ENCODE peak calls at places on chromosomes 12 and 14, in eight cellular contexts. One of them, this sample, is unnamed.

GRCh38 chr14:31930070-31930469 is 147.0 kb upstream of the ARHGAP5 start:
- DNase-seq in posterior vena cava: no peak
- DNase-seq in T-helper 1 cell: no peak
- DNase-seq in naive thymus-derived CD4-positive, alpha-beta T cell: no peak
- DNase-seq in A549: no peak
- DNase-seq in MV-4-11: no peak
- DNase-seq in cardiac muscle cell: no peak
- DNase-seq in amygdala: no peak
- DNase-seq in this sample: no peak

GRCh38 chr12:65533177-65533883 is 254.8 kb downstream of the MSRB3 start:
- DNase-seq in posterior vena cava: no peak
- DNase-seq in T-helper 1 cell: no peak
- DNase-seq in naive thymus-derived CD4-positive, alpha-beta T cell: no peak
- DNase-seq in A549: no peak
- DNase-seq in MV-4-11: peak; percentile 90
- DNase-seq in cardiac muscle cell: peak; percentile 22
- DNase-seq in amygdala: no peak
- DNase-seq in this sample: no peak

GRCh38 chr14:49203676-49204075 is 382.5 kb downstream of the RPS29 start:
- DNase-seq in posterior vena cava: no peak
- DNase-seq in T-helper 1 cell: no peak
- DNase-seq in naive thymus-derived CD4-positive, alpha-beta T cell: no peak
- DNase-seq in A549: no peak
- DNase-seq in MV-4-11: no peak
- DNase-seq in cardiac muscle cell: no peak
- DNase-seq in amygdala: no peak
- DNase-seq in this sample: no peak

GRCh38 chr14:55807059-55807499 is 227.1 kb downstream of the KTN1 start:
- DNase-seq in posterior vena cava: peak; percentile 90
- DNase-seq in T-helper 1 cell: peak; percentile 66
- DNase-seq in naive thymus-derived CD4-positive, alpha-beta T cell: peak; percentile 85
- DNase-seq in A549: peak; percentile 69
- DNase-seq in MV-4-11: no peak
- DNase-seq in cardiac muscle cell: peak; percentile 99
- DNase-seq in amygdala: no peak
- DNase-seq in this sample: peak; percentile 88

GRCh38 chr14:89444044-89444443 is 27.0 kb upstream of the FOXN3 start:
- DNase-seq in posterior vena cava: no peak
- DNase-seq in T-helper 1 cell: no peak
- DNase-seq in naive thymus-derived CD4-positive, alpha-beta T cell: no peak
- DNase-seq in A549: no peak
- DNase-seq in MV-4-11: peak; percentile 46
- DNase-seq in cardiac muscle cell: no peak
- DNase-seq in amygdala: no peak
- DNase-seq in this sample: no peak

GRCh38 chr14:49955013-49955412 is 62.1 kb downstream of the ARF6 start:
- DNase-seq in posterior vena cava: no peak
- DNase-seq in T-helper 1 cell: no peak
- DNase-seq in naive thymus-derived CD4-positive, alpha-beta T cell: no peak
- DNase-seq in A549: no peak
- DNase-seq in MV-4-11: no peak
- DNase-seq in cardiac muscle cell: no peak
- DNase-seq in amygdala: no peak
- DNase-seq in this sample: no peak

GRCh38 chr14:104268725-104269436 is 130.5 kb downstream of the KIF26A start:
- DNase-seq in posterior vena cava: peak; percentile 76
- DNase-seq in T-helper 1 cell: no peak
- DNase-seq in naive thymus-derived CD4-positive, alpha-beta T cell: no peak
- DNase-seq in A549: no peak
- DNase-seq in MV-4-11: no peak
- DNase-seq in cardiac muscle cell: no peak
- DNase-seq in amygdala: no peak
- DNase-seq in this sample: no peak

GRCh38 chr12:27965411-27965810 is 7.1 kb downstream of the PTHLH start:
- DNase-seq in posterior vena cava: no peak
- DNase-seq in T-helper 1 cell: no peak
- DNase-seq in naive thymus-derived CD4-positive, alpha-beta T cell: no peak
- DNase-seq in A549: no peak
- DNase-seq in MV-4-11: no peak
- DNase-seq in cardiac muscle cell: peak; percentile 15
- DNase-seq in amygdala: no peak
- DNase-seq in this sample: no peak

GRCh38 chr14:103696466-103697071 is 18.7 kb downstream of the XRCC3 start:
- DNase-seq in posterior vena cava: peak; percentile 87
- DNase-seq in T-helper 1 cell: no peak
- DNase-seq in naive thymus-derived CD4-positive, alpha-beta T cell: no peak
- DNase-seq in A549: no peak
- DNase-seq in MV-4-11: no peak
- DNase-seq in cardiac muscle cell: peak; percentile 62
- DNase-seq in amygdala: no peak
- DNase-seq in this sample: no peak

GRCh38 chr12:124921200-124922008 is 7.0 kb upstream of the UBC start:
- DNase-seq in posterior vena cava: no peak
- DNase-seq in T-helper 1 cell: peak; percentile 54
- DNase-seq in naive thymus-derived CD4-positive, alpha-beta T cell: peak; percentile 70
- DNase-seq in A549: peak; percentile 78
- DNase-seq in MV-4-11: no peak
- DNase-seq in cardiac muscle cell: peak; percentile 68
- DNase-seq in amygdala: no peak
- DNase-seq in this sample: peak; percentile 71

GRCh38 chr14:61385002-61385685 is 63.8 kb downstream of the PRKCH start:
- DNase-seq in posterior vena cava: no peak
- DNase-seq in T-helper 1 cell: peak; percentile 53
- DNase-seq in naive thymus-derived CD4-positive, alpha-beta T cell: peak; percentile 71
- DNase-seq in A549: no peak
- DNase-seq in MV-4-11: no peak
- DNase-seq in cardiac muscle cell: no peak
- DNase-seq in amygdala: no peak
- DNase-seq in this sample: peak; percentile 83

GRCh38 chr12:118050972-118051910 is 9.7 kb downstream of the WSB2 start:
- DNase-seq in posterior vena cava: no peak
- DNase-seq in T-helper 1 cell: no peak
- DNase-seq in naive thymus-derived CD4-positive, alpha-beta T cell: no peak
- DNase-seq in A549: no peak
- DNase-seq in MV-4-11: no peak
- DNase-seq in cardiac muscle cell: no peak
- DNase-seq in amygdala: no peak
- DNase-seq in this sample: no peak

GRCh38 chr14:23114120-23114458 is 5.0 kb downstream of the CEBPE start:
- DNase-seq in posterior vena cava: peak; percentile 49
- DNase-seq in T-helper 1 cell: no peak
- DNase-seq in naive thymus-derived CD4-positive, alpha-beta T cell: no peak
- DNase-seq in A549: no peak
- DNase-seq in MV-4-11: no peak
- DNase-seq in cardiac muscle cell: no peak
- DNase-seq in amygdala: no peak
- DNase-seq in this sample: no peak

GRCh38 chr12:132541200-132541599 is 51.2 kb downstream of the FBRSL1 start:
- DNase-seq in posterior vena cava: no peak
- DNase-seq in T-helper 1 cell: no peak
- DNase-seq in naive thymus-derived CD4-positive, alpha-beta T cell: no peak
- DNase-seq in A549: no peak
- DNase-seq in MV-4-11: no peak
- DNase-seq in cardiac muscle cell: no peak
- DNase-seq in amygdala: no peak
- DNase-seq in this sample: no peak

GRCh38 chr14:74583689-74584434 is 28.2 kb downstream of the LTBP2 start:
- DNase-seq in posterior vena cava: peak; percentile 54
- DNase-seq in T-helper 1 cell: no peak
- DNase-seq in naive thymus-derived CD4-positive, alpha-beta T cell: no peak
- DNase-seq in A549: peak; percentile 81
- DNase-seq in MV-4-11: no peak
- DNase-seq in cardiac muscle cell: no peak
- DNase-seq in amygdala: no peak
- DNase-seq in this sample: no peak

GRCh38 chr14:64720190-64720589 is 16.0 kb downstream of the PLEKHG3 start:
- DNase-seq in posterior vena cava: no peak
- DNase-seq in T-helper 1 cell: no peak
- DNase-seq in naive thymus-derived CD4-positive, alpha-beta T cell: no peak
- DNase-seq in A549: peak; percentile 92
- DNase-seq in MV-4-11: peak; percentile 22
- DNase-seq in cardiac muscle cell: no peak
- DNase-seq in amygdala: no peak
- DNase-seq in this sample: no peak

GRCh38 chr12:30599631-30600030 is 96.0 kb downstream of the IPO8 start:
- DNase-seq in posterior vena cava: no peak
- DNase-seq in T-helper 1 cell: no peak
- DNase-seq in naive thymus-derived CD4-positive, alpha-beta T cell: no peak
- DNase-seq in A549: peak; percentile 57
- DNase-seq in MV-4-11: no peak
- DNase-seq in cardiac muscle cell: no peak
- DNase-seq in amygdala: no peak
- DNase-seq in this sample: no peak

GRCh38 chr12:11758838-11759509 is 109.5 kb downstream of the ETV6 start:
- DNase-seq in posterior vena cava: no peak
- DNase-seq in T-helper 1 cell: no peak
- DNase-seq in naive thymus-derived CD4-positive, alpha-beta T cell: no peak
- DNase-seq in A549: no peak
- DNase-seq in MV-4-11: peak; percentile 95
- DNase-seq in cardiac muscle cell: peak; percentile 83
- DNase-seq in amygdala: no peak
- DNase-seq in this sample: no peak

GRCh38 chr14:32150392-32150791 is 51.5 kb upstream of the RNU6-7 start:
- DNase-seq in posterior vena cava: no peak
- DNase-seq in T-helper 1 cell: no peak
- DNase-seq in naive thymus-derived CD4-positive, alpha-beta T cell: no peak
- DNase-seq in A549: peak; percentile 45
- DNase-seq in MV-4-11: no peak
- DNase-seq in cardiac muscle cell: no peak
- DNase-seq in amygdala: no peak
- DNase-seq in this sample: no peak

GRCh38 chr12:124045671-124046070 is 72.7 kb downstream of the ZNF664 start:
- DNase-seq in posterior vena cava: no peak
- DNase-seq in T-helper 1 cell: no peak
- DNase-seq in naive thymus-derived CD4-positive, alpha-beta T cell: no peak
- DNase-seq in A549: no peak
- DNase-seq in MV-4-11: no peak
- DNase-seq in cardiac muscle cell: no peak
- DNase-seq in amygdala: peak; percentile 83
- DNase-seq in this sample: no peak

GRCh38 chr14:89270439-89271227 is 146.4 kb downstream of the FOXN3 start:
- DNase-seq in posterior vena cava: no peak
- DNase-seq in T-helper 1 cell: no peak
- DNase-seq in naive thymus-derived CD4-positive, alpha-beta T cell: no peak
- DNase-seq in A549: no peak
- DNase-seq in MV-4-11: no peak
- DNase-seq in cardiac muscle cell: no peak
- DNase-seq in amygdala: no peak
- DNase-seq in this sample: no peak

GRCh38 chr12:52585001-52585400 is 11.4 kb upstream of the KRT74 start:
- DNase-seq in posterior vena cava: no peak
- DNase-seq in T-helper 1 cell: no peak
- DNase-seq in naive thymus-derived CD4-positive, alpha-beta T cell: no peak
- DNase-seq in A549: no peak
- DNase-seq in MV-4-11: no peak
- DNase-seq in cardiac muscle cell: no peak
- DNase-seq in amygdala: no peak
- DNase-seq in this sample: no peak

GRCh38 chr14:69083181-69083580 is 69.7 kb downstream of the DCAF5 start:
- DNase-seq in posterior vena cava: no peak
- DNase-seq in T-helper 1 cell: no peak
- DNase-seq in naive thymus-derived CD4-positive, alpha-beta T cell: no peak
- DNase-seq in A549: no peak
- DNase-seq in MV-4-11: no peak
- DNase-seq in cardiac muscle cell: no peak
- DNase-seq in amygdala: no peak
- DNase-seq in this sample: no peak